ENCODE peak calls at places on chromosomes 4 and X, in ten cellular contexts. K is activated CD8-positive, alpha-beta memory T cell treated with anti-CD3 and anti-CD28 coated beads, Interleukin-2, amount 10 ng/mL, durations not matched to agents 7 days and 5 days; T is naive thymus-derived CD8-positive, alpha-beta T cell; Y is DMS79 treated with DMSO at 0.1 percent for 48 hours; C is M059J; E is RPMI8226; Z is hypothalamus; I is adrenal gland; R is effector memory CD4-positive, alpha-beta T cell; W is A549. D is an unnamed sample.

GRCh38 chr4:171813195-171813955 is at the start of gene GALNTL6:
- DNase-seq in K (no peak), T (no peak), Y (peak; percentile 4), C (no peak), E (peak; percentile 33), Z (peak; percentile 60), I (no peak), R (no peak), W (no peak), D (no peak)

GRCh38 chrX:41518841-41519220 is 71.7 kb downstream of the NYX start:
- DNase-seq in K (no peak), T (no peak), Y (no peak), C (peak; percentile 29), E (no peak), Z (no peak), I (no peak), R (no peak), W (no peak), D (no peak)

GRCh38 chrX:137431693-137432488 is 134.0 kb upstream of the ZIC3 start:
- DNase-seq in K (no peak), T (no peak), Y (no peak), C (no peak), E (no peak), Z (no peak), I (no peak), R (no peak), W (no peak), D (no peak)

GRCh38 chr4:27305246-27305645 is 444.6 kb downstream of the STIM2 start:
- DNase-seq in K (no peak), T (no peak), Y (no peak), C (no peak), E (no peak), Z (no peak), I (no peak), R (no peak), W (no peak), D (no peak)

GRCh38 chr4:82467442-82467841 is 37.1 kb downstream of the ENOPH1 start:
- DNase-seq in K (no peak), T (no peak), Y (no peak), C (no peak), E (no peak), Z (no peak), I (no peak), R (no peak), W (no peak), D (no peak)

GRCh38 chr4:122921971-122922876 is at the start of gene NUDT6:
- DNase-seq in K (peak; percentile 68), T (no peak), Y (peak; percentile 24), C (peak; percentile 70), E (peak; percentile 70), Z (peak; percentile 84), I (peak; percentile 64), R (peak; percentile 1), W (peak; percentile 66), D (peak; percentile 5)

GRCh38 chr4:177005801-177006230 is 213.1 kb upstream of the VEGFC start:
- DNase-seq in K (no peak), T (no peak), Y (no peak), C (peak; percentile 96), E (no peak), Z (no peak), I (no peak), R (no peak), W (no peak), D (no peak)

GRCh38 chrX:31572396-31572795 is 500.6 kb upstream of the FTHL17 start:
- DNase-seq in K (no peak), T (no peak), Y (no peak), C (no peak), E (no peak), Z (no peak), I (no peak), R (no peak), W (no peak), D (no peak)

GRCh38 chr4:143356493-143356892 is 19.8 kb downstream of the GAB1 start:
- DNase-seq in K (no peak), T (no peak), Y (no peak), C (no peak), E (peak; percentile 78), Z (no peak), I (no peak), R (no peak), W (no peak), D (no peak)

GRCh38 chr4:8545439-8545765 is 34.8 kb upstream of the GPR78 start:
- DNase-seq in K (no peak), T (no peak), Y (no peak), C (no peak), E (no peak), Z (no peak), I (no peak), R (no peak), W (no peak), D (no peak)

GRCh38 chr4:150135134-150135773 is 57.0 kb downstream of the DCLK2 start:
- DNase-seq in K (no peak), T (no peak), Y (peak; percentile 7), C (no peak), E (no peak), Z (no peak), I (no peak), R (no peak), W (no peak), D (no peak)

GRCh38 chr4:25970691-25971427 is 56.8 kb downstream of the SMIM20 start:
- DNase-seq in K (no peak), T (no peak), Y (peak; percentile 63), C (peak; percentile 90), E (no peak), Z (peak; percentile 49), I (no peak), R (no peak), W (no peak), D (no peak)

GRCh38 chrX:79259073-79259689 is 108.0 kb downstream of the ITM2A start:
- DNase-seq in K (peak; percentile 81), T (peak; percentile 64), Y (no peak), C (no peak), E (no peak), Z (no peak), I (no peak), R (peak; percentile 33), W (no peak), D (peak; percentile 13)

GRCh38 chr4:176198316-176198903 is 3.0 kb upstream of the SPATA4 start:
- DNase-seq in K (no peak), T (no peak), Y (peak; percentile 46), C (no peak), E (no peak), Z (no peak), I (no peak), R (no peak), W (no peak), D (no peak)

GRCh38 chrX:37423864-37424569 is 74.9 kb downstream of the PRRG1 start:
- DNase-seq in K (no peak), T (no peak), Y (no peak), C (no peak), E (no peak), Z (no peak), I (no peak), R (no peak), W (no peak), D (no peak)

GRCh38 chr4:11471613-11472012 is 42.9 kb upstream of the HS3ST1 start:
- DNase-seq in K (peak; percentile 86), T (peak; percentile 55), Y (no peak), C (peak; percentile 25), E (no peak), Z (no peak), I (no peak), R (peak; percentile 32), W (no peak), D (peak; percentile 17)

GRCh38 chrX:69024931-69025330 is 140.3 kb downstream of the PJA1 start:
- DNase-seq in K (no peak), T (no peak), Y (no peak), C (peak; percentile 35), E (no peak), Z (no peak), I (peak; percentile 80), R (no peak), W (no peak), D (no peak)

GRCh38 chrX:53374222-53374820 is 48.1 kb downstream of the SMC1A start:
- DNase-seq in K (no peak), T (no peak), Y (no peak), C (peak; percentile 13), E (no peak), Z (peak; percentile 17), I (no peak), R (no peak), W (no peak), D (no peak)

GRCh38 chrX:48914593-48915493 is 3.4 kb upstream of the SLC35A2 start:
- DNase-seq in K (no peak), T (no peak), Y (no peak), C (no peak), E (no peak), Z (no peak), I (no peak), R (no peak), W (no peak), D (no peak)

GRCh38 chr4:53644607-53645006 is 53.3 kb upstream of the LNX1 start:
- DNase-seq in K (no peak), T (no peak), Y (peak; percentile 25), C (no peak), E (no peak), Z (no peak), I (no peak), R (no peak), W (no peak), D (no peak)

GRCh38 chrX:13659057-13659456 is 6.1 kb downstream of the TCEANC start:
- DNase-seq in K (no peak), T (no peak), Y (no peak), C (no peak), E (no peak), Z (no peak), I (no peak), R (no peak), W (peak; percentile 17), D (no peak)

GRCh38 chr4:21203416-21203815 is 503.2 kb downstream of the PACRGL start:
- DNase-seq in K (no peak), T (no peak), Y (no peak), C (no peak), E (no peak), Z (no peak), I (no peak), R (no peak), W (no peak), D (no peak)

GRCh38 chr4:186167605-186168004 is 23.8 kb upstream of the CYP4V2 start:
- DNase-seq in K (no peak), T (no peak), Y (no peak), C (no peak), E (no peak), Z (no peak), I (no peak), R (no peak), W (no peak), D (no peak)

GRCh38 chrX:47706575-47706974 is 47.6 kb upstream of the UXT start:
- DNase-seq in K (no peak), T (no peak), Y (no peak), C (peak; percentile 21), E (no peak), Z (no peak), I (no peak), R (no peak), W (no peak), D (no peak)

GRCh38 chrX:46865281-46865680 is 28.4 kb downstream of the RP2 start:
- DNase-seq in K (no peak), T (no peak), Y (no peak), C (peak; percentile 79), E (no peak), Z (no peak), I (no peak), R (no peak), W (peak; percentile 33), D (no peak)

GRCh38 chrX:57286507-57287251 is at the start of gene FAAH2:
- DNase-seq in K (peak; percentile 60), T (peak; percentile 19), Y (peak; percentile 67), C (peak; percentile 28), E (peak; percentile 92), Z (no peak), I (peak; percentile 40), R (peak; percentile 71), W (peak; percentile 1), D (peak; percentile 30)

GRCh38 chr4:10093801-10094552 is 22.6 kb downstream of the WDR1 start:
- DNase-seq in K (no peak), T (no peak), Y (no peak), C (no peak), E (no peak), Z (no peak), I (peak; percentile 61), R (no peak), W (no peak), D (no peak)

GRCh38 chr4:153232768-153233167 is 28.5 kb downstream of the TRIM2 start:
- DNase-seq in K (no peak), T (no peak), Y (no peak), C (peak; percentile 35), E (no peak), Z (no peak), I (no peak), R (no peak), W (peak; percentile 24), D (no peak)